ENCODE peak calls at places on chromosome 4, in five cellular contexts. T is testis, S is AG10803, Y is endodermal cell, U is mammary epithelial cell. O is an unnamed sample.

GRCh38 chr4:156336516-156336915 is 382.9 kb upstream of the CTSO start:
- DNase-seq in T (no peak), Y (no peak), S (peak), U (peak), O (no peak)

GRCh38 chr4:11418610-11419009 is 10.1 kb downstream of the HS3ST1 start:
- DNase-seq in S (no peak), Y (peak), T (no peak), U (no peak), O (no peak)

GRCh38 chr4:98261291-98262271 is at the start of gene RAP1GDS1:
- DNase-seq in T (peak), U (peak), S (peak), Y (peak), O (peak)

GRCh38 chr4:53459548-53459947 is 82.1 kb downstream of the FIP1L1 start:
- DNase-seq in T (no peak), S (peak), Y (no peak), U (no peak), O (peak)

GRCh38 chr4:110629214-110629754 is 6.4 kb upstream of the PITX2 start:
- DNase-seq in S (no peak), U (no peak), Y (peak), T (no peak), O (peak)

GRCh38 chr4:41561241-41561640 is 23.3 kb downstream of the LIMCH1 start:
- DNase-seq in T (no peak), S (no peak), Y (no peak), U (no peak), O (no peak)

GRCh38 chr4:182628540-182628939 is 288.6 kb downstream of the DCTD start:
- DNase-seq in T (no peak), U (no peak), Y (no peak), S (no peak), O (no peak)

GRCh38 chr4:31234494-31234893 is 514.3 kb downstream of the PCDH7 start:
- DNase-seq in T (no peak), Y (peak), U (peak), S (no peak), O (no peak)

GRCh38 chr4:188295899-188296298 is 156.7 kb downstream of the TRIML1 start:
- DNase-seq in S (peak), U (peak), T (no peak), Y (no peak), O (no peak)

GRCh38 chr4:18593297-18594002 is 571.9 kb upstream of the LCORL start:
- DNase-seq in T (peak), U (peak), S (peak), Y (peak), O (peak)

GRCh38 chr4:142044271-142044670 is 407.9 kb downstream of the IL15 start:
- DNase-seq in T (no peak), U (no peak), Y (no peak), S (no peak), O (peak)

DNA sequence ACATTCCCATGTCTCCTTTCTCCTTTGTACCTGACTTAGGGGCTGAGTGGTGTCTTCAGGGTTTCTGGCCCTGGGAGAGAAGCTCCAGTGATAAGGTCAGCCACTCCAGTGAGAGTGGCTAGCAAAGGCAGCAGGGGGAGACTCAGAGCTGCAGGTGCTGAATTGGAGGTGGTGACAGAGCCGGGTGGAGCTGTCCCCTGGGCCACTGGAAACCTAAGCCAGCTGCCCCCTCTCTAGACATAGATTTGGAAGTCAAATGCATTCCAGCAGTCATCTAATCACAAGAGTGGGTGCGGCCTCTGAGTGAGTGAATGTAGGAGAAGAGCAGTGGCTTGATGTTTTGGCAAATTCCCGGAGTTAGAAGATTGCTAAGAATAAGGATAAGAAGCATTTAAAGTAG is 28.5 kb downstream of the TRIM2 start:
- DNase-seq in Y (peak), T (no peak), U (peak), S (peak), O (no peak)
- TF ChIP-seq CTCF in Y (peak), T (no peak), U (no peak), S (peak), O (peak)

GRCh38 chr4:112284166-112284565 is 1.5 kb downstream of the TIFA start:
- DNase-seq in T (no peak), U (peak), Y (no peak), S (peak), O (peak)
- H3K4me3 ChIP-seq in T (peak), U (peak), Y (no peak), S (peak), O (peak)

DNA sequence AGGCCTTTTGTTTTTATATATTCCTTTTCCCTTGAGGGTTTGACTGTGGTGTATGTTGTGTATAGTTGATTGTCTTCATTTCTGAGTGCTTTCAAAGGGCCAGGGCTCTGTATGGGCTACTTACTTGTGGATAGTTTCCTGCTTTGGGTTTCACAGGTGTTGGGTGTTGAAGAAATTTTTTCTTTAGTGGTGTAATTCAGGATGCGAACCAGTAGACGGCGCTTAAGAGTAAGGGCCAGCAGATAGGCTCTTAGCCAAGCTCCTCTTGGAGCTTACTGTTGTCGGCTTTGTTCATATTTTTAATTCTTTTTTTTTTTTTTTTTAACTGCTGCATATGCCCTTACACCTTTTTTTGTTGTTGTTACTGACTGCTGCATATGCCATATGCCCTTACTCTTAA is 276.3 kb upstream of the GALNT7 start:
- DNase-seq in U (peak), S (no peak), T (no peak), Y (peak), O (no peak)
- TF ChIP-seq CTCF in U (peak), S (peak), T (no peak), Y (peak), O (peak)

DNA sequence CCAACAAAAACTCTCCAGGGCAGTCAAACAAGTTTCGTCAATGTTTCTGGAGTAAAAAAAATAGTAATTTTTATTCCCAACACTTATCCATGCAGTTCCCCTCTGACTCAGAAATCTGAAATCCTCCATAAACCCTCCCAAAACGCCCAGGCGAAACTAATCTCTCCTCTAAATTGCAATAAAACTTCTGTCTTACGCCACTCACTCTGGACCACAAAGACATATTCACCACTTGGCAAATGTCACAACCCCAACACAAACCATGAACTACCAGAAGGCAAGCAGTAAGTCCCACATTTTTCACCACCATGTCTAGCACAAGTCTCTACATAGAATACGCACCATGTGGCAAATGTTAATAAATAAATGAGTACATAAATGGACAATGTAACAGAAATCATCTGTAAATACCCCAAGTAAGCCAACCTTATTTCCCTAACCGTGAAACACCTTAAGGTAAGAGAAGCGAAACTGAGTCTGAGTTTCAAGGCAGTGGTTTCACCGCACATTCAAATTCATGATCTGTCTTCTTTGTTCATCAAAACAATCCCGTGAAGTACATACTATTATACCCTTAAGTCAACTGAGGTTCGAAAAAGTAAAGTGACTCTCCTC is 1.6 kb downstream of the PAPSS1 start:
- DNase-seq in S (peak), T (no peak), U (peak), Y (no peak), O (peak)
- H3K4me3 ChIP-seq in S (peak), T (peak), U (peak), Y (peak), O (peak)

O was measured in fibroblast of villous mesenchyme.